ENCODE peak calls at places on chromosomes 1 and 21, in ten cellular contexts. W, V, O, M, T, E, P, X, B and K are unnamed samples.

GRCh38 chr1:114892194-114892918 is 37.7 kb downstream of the SYCP1 start:
- DNase-seq in E (no peak), X (no peak), W (no peak), O (no peak), T (no peak), P (no peak), V (no peak), B (no peak), M (no peak), K (no peak)

GRCh38 chr1:227744668-227745067 is 9.4 kb downstream of the SNAP47 start:
- DNase-seq in X (no peak), V (no peak), M (no peak), T (no peak), B (no peak), O (no peak), W (no peak), E (no peak), P (no peak), K (no peak)

GRCh38 chr1:24501371-24502167 is 1.1 kb upstream of the RCAN3 start:
- DNase-seq in X (no peak), V (peak; percentile 6), E (no peak), P (no peak), W (no peak), B (no peak), M (peak; percentile 58), O (peak; percentile 55), T (peak; percentile 21), K (no peak)

GRCh38 chr1:47491341-47491753 is 53.5 kb downstream of the FOXD2 start:
- DNase-seq in O (no peak), X (no peak), B (no peak), P (no peak), E (no peak), M (no peak), W (no peak), T (no peak), V (no peak), K (no peak)

GRCh38 chr1:235207202-235207565 is 46.1 kb upstream of the RBM34 start:
- DNase-seq in X (no peak), B (no peak), O (no peak), P (no peak), E (no peak), T (no peak), V (no peak), M (peak; percentile 60), W (no peak), K (no peak)

GRCh38 chr1:224564491-224565084 is 51.5 kb upstream of the CNIH3 start:
- DNase-seq in W (no peak), P (no peak), T (no peak), B (no peak), E (no peak), V (no peak), O (no peak), X (no peak), M (no peak), K (no peak)

GRCh38 chr1:159868766-159869165 is 6.3 kb upstream of the VSIG8 start:
- DNase-seq in X (no peak), T (no peak), P (no peak), O (no peak), E (no peak), B (no peak), V (no peak), M (no peak), W (no peak), K (no peak)

GRCh38 chr1:94773931-94774422 is 46.2 kb upstream of the SLC44A3 start:
- DNase-seq in X (no peak), B (no peak), V (no peak), P (no peak), E (no peak), T (peak; percentile 7), W (no peak), M (no peak), O (no peak), K (no peak)

GRCh38 chr1:145786271-145786670 is 37.6 kb downstream of the RNF115 start:
- DNase-seq in E (no peak), P (no peak), O (no peak), W (no peak), T (no peak), V (no peak), M (no peak), X (no peak), B (no peak), K (no peak)

GRCh38 chr1:145784409-145784808 is 39.5 kb downstream of the RNF115 start:
- DNase-seq in W (no peak), B (no peak), E (no peak), T (no peak), O (no peak), X (no peak), P (no peak), M (no peak), V (no peak), K (no peak)

GRCh38 chr1:145788580-145788979 is 35.3 kb downstream of the RNF115 start:
- DNase-seq in V (no peak), P (no peak), M (no peak), B (no peak), O (no peak), X (no peak), W (no peak), E (no peak), T (no peak), K (no peak)

GRCh38 chr1:145782166-145783099 is 41.5 kb downstream of the RNF115 start:
- DNase-seq in B (no peak), O (no peak), M (no peak), W (no peak), E (peak; percentile 69), X (no peak), T (peak; percentile 35), V (no peak), P (no peak), K (no peak)

DNA sequence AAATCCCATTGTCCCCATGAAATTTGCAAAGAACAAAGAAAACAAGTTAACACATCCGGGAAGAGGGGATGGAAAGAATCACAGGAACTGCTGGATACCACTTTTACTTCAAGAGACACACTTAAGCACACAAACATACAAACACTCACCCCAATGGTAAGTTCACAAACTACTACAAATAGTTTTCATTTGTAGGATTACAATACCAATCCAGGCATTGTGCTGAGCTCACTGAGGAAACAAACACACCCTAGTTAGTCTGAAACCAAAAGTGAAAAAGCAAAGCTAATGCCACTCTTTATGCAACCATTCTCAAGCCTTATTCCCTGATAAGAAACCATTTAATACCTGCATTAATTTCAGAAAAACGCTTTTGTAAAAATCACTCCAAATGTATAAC is 38.4 kb downstream of the RNF115 start:
- DNase-seq in V (no peak), B (no peak), W (no peak), M (no peak), T (no peak), E (no peak), X (no peak), O (no peak), P (no peak), K (no peak)
- H3K27ac ChIP-seq in V (peak overlapping the region; percentile 54), B (no peak overlapping the region), W (peak overlapping the region; percentile 66), M (no peak overlapping the region), T (peak overlapping the region; percentile 75), E (no peak overlapping the region), X (peak overlapping the region; percentile 86), O (no peak overlapping the region), P (no peak overlapping the region), K (no peak overlapping the region)

DNA sequence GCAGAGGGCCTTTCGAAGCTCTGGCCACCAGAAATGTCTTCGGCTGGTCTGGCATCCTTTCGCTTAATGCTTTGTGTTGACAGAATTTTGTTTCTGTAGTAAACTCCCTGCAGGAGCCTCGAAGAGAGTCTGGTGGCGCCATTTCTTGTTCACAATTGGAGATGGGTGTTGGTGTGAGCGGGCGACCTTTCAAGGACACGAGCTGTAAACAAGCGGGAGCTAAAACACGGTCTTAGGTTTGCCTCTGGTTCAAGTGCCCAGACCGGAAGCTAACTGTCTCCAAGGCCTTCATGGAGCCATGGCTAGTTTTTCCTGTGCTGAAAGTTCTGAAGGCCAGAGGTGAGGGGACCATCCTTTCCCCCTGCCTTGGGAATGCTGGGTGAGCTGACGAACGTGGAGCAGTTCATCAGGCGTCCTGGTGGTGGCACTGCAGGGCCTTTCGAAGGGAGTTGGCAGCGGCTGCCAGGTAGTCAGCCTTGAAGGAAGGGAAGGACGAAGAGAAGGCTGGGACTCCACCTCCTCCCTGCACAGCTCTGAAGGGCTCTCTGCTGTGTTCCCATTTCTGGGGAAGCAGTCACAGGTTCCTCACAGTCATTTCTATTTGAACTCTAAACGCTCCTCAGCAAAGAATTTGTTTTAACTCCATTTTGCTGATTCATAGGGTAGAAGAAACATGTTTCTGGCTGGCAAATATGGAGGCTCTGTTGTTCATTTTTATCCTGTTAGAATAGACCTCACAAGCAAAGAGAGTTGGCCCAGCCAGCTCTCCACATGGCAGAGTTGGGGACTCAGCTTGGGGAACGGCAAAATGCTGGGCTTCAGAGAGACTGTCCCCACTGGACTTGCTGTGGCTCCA is 35.2 kb downstream of the URB2 start:
- DNase-seq in W (no peak), X (peak; percentile 79), V (peak; percentile 75), T (peak; percentile 86), P (peak; percentile 68), E (peak; percentile 30), B (peak; percentile 68), O (peak; percentile 86), M (peak; percentile 75), K (peak; percentile 86)
- H3K27ac ChIP-seq in W (no peak overlapping the region), X (no peak overlapping the region), V (no peak overlapping the region), T (peak overlapping the region; percentile 59), P (no peak overlapping the region), E (no peak overlapping the region), B (peak overlapping the region; percentile 50), O (no peak overlapping the region), M (no peak overlapping the region), K (no peak overlapping the region)

GRCh38 chr21:25901580-25901979 is 166.8 kb downstream of the GABPA start:
- DNase-seq in P (no peak), E (no peak), W (no peak), X (no peak), T (no peak), V (no peak), O (no peak), B (no peak), M (no peak), K (no peak)

GRCh38 chr21:25896657-25897056 is 161.9 kb downstream of the GABPA start:
- DNase-seq in V (no peak), B (no peak), M (no peak), W (no peak), P (no peak), T (no peak), E (no peak), X (no peak), O (no peak), K (no peak)

GRCh38 chr21:25897383-25897782 is 162.6 kb downstream of the GABPA start:
- DNase-seq in M (no peak), T (no peak), E (no peak), P (no peak), B (no peak), O (no peak), V (no peak), X (no peak), W (no peak), K (no peak)

GRCh38 chr21:25895565-25896205 is 160.9 kb downstream of the GABPA start:
- DNase-seq in M (no peak), X (no peak), T (no peak), V (no peak), B (no peak), O (no peak), W (no peak), P (no peak), E (no peak), K (no peak)

GRCh38 chr21:25898671-25899070 is 163.9 kb downstream of the GABPA start:
- DNase-seq in M (no peak), X (no peak), W (no peak), T (no peak), P (no peak), V (no peak), E (no peak), B (no peak), O (no peak), K (no peak)
- H3K27ac ChIP-seq in M (no peak overlapping the region), X (no peak overlapping the region), W (no peak overlapping the region), T (no peak overlapping the region), P (no peak overlapping the region), V (no peak overlapping the region), E (no peak overlapping the region), B (no peak overlapping the region), O (no peak overlapping the region), K (peak overlapping the region; percentile 23)

GRCh38 chr1:214372092-214372491 is 91.1 kb downstream of the SMYD2 start:
- DNase-seq in B (no peak), T (no peak), O (no peak), X (no peak), M (no peak), E (no peak), V (no peak), W (no peak), P (no peak), K (no peak)
- H3K27ac ChIP-seq in B (no peak overlapping the region), T (no peak overlapping the region), O (no peak overlapping the region), X (no peak overlapping the region), M (no peak overlapping the region), E (no peak overlapping the region), V (no peak overlapping the region), W (no peak overlapping the region), P (no peak overlapping the region), K (no peak overlapping the region)